ENCODE peak calls at places on chromosomes 6 and 20, in nine cellular contexts. One of them, this sample, is unnamed.

GRCh38 chr6:28719275-28719940 is 193.7 kb downstream of the GPX5 start:
- DNase-seq in DMS153: no peak
- DNase-seq in SK-N-MC: no peak
- DNase-seq in lower leg skin: no peak
- DNase-seq in Calu3: peak; percentile 60
- DNase-seq in non-pigmented ciliary epithelial cell: no peak
- DNase-seq in hypothalamus: no peak
- DNase-seq in ELR: peak; percentile 81
- DNase-seq in CD4-positive, alpha-beta T cell: no peak
- DNase-seq in this sample: peak; percentile 58

GRCh38 chr6:32551410-32551809 is 21.3 kb upstream of the HLA-DRB5 start:
- DNase-seq in CD4-positive, alpha-beta T cell: no peak
- DNase-seq in DMS153: no peak
- DNase-seq in lower leg skin: no peak
- DNase-seq in ELR: no peak
- DNase-seq in hypothalamus: no peak
- DNase-seq in Calu3: no peak
- DNase-seq in SK-N-MC: no peak
- DNase-seq in non-pigmented ciliary epithelial cell: no peak
- DNase-seq in this sample: no peak

GRCh38 chr6:26421259-26422144 is 18.8 kb upstream of the BTN3A3 start:
- DNase-seq in Calu3: peak; percentile 72
- DNase-seq in DMS153: peak; percentile 25
- DNase-seq in ELR: peak; percentile 95
- DNase-seq in CD4-positive, alpha-beta T cell: no peak
- DNase-seq in SK-N-MC: peak; percentile 85
- DNase-seq in hypothalamus: no peak
- DNase-seq in lower leg skin: peak; percentile 82
- DNase-seq in non-pigmented ciliary epithelial cell: peak; percentile 73
- DNase-seq in this sample: peak; percentile 80

GRCh38 chr6:54929245-54929909 is 82.8 kb downstream of the FAM83B start:
- DNase-seq in hypothalamus: no peak
- DNase-seq in SK-N-MC: no peak
- DNase-seq in Calu3: no peak
- DNase-seq in CD4-positive, alpha-beta T cell: no peak
- DNase-seq in ELR: peak; percentile 15
- DNase-seq in DMS153: no peak
- DNase-seq in non-pigmented ciliary epithelial cell: no peak
- DNase-seq in lower leg skin: no peak
- DNase-seq in this sample: no peak

GRCh38 chr6:5422321-5422915 is 161.1 kb downstream of the FARS2 start:
- DNase-seq in CD4-positive, alpha-beta T cell: no peak
- DNase-seq in hypothalamus: no peak
- DNase-seq in SK-N-MC: no peak
- DNase-seq in ELR: peak; percentile 47
- DNase-seq in Calu3: peak; percentile 19
- DNase-seq in DMS153: peak; percentile 25
- DNase-seq in non-pigmented ciliary epithelial cell: peak; percentile 13
- DNase-seq in lower leg skin: no peak
- DNase-seq in this sample: peak; percentile 40

GRCh38 chr20:53260168-53260567 is 288.0 kb downstream of the TSHZ2 start:
- DNase-seq in ELR: no peak
- DNase-seq in CD4-positive, alpha-beta T cell: no peak
- DNase-seq in hypothalamus: no peak
- DNase-seq in Calu3: no peak
- DNase-seq in lower leg skin: no peak
- DNase-seq in SK-N-MC: no peak
- DNase-seq in DMS153: no peak
- DNase-seq in non-pigmented ciliary epithelial cell: no peak
- DNase-seq in this sample: no peak

GRCh38 chr6:169701218-169701952 is 444 bp downstream of the WDR27 start:
- DNase-seq in Calu3: peak; percentile 12
- DNase-seq in ELR: peak; percentile 41
- DNase-seq in lower leg skin: no peak
- DNase-seq in SK-N-MC: no peak
- DNase-seq in non-pigmented ciliary epithelial cell: no peak
- DNase-seq in hypothalamus: no peak
- DNase-seq in CD4-positive, alpha-beta T cell: no peak
- DNase-seq in DMS153: no peak
- DNase-seq in this sample: no peak

GRCh38 chr6:16654703-16655102 is 106.6 kb downstream of the ATXN1 start:
- DNase-seq in hypothalamus: no peak
- DNase-seq in lower leg skin: no peak
- DNase-seq in non-pigmented ciliary epithelial cell: no peak
- DNase-seq in CD4-positive, alpha-beta T cell: no peak
- DNase-seq in ELR: no peak
- DNase-seq in Calu3: no peak
- DNase-seq in DMS153: no peak
- DNase-seq in SK-N-MC: no peak
- DNase-seq in this sample: no peak

GRCh38 chr6:121592955-121593665 is 157.7 kb downstream of the GJA1 start:
- DNase-seq in lower leg skin: peak; percentile 44
- DNase-seq in hypothalamus: no peak
- DNase-seq in Calu3: no peak
- DNase-seq in SK-N-MC: no peak
- DNase-seq in non-pigmented ciliary epithelial cell: no peak
- DNase-seq in ELR: no peak
- DNase-seq in CD4-positive, alpha-beta T cell: no peak
- DNase-seq in DMS153: no peak
- DNase-seq in this sample: no peak

This sample was measured in NB4.